ENCODE peak calls at places on chromosomes 13 and 19, in ten cellular contexts. One of them, this sample, is unnamed.

GRCh38 chr13:22915442-22916082 is 265.2 kb upstream of the SGCG start:
- DNase-seq in activated T-cell treated with anti-CD3 and anti-CD28 coated beads, Interleukin-2, amount 50 U/mL, for 1 hour: no peak
- DNase-seq in activated T-helper 1 cell treated with Interleukin-2 at 50 U/mL for 16 hours: no peak
- DNase-seq in GM12892: no peak
- DNase-seq in stimulated activated CD8-positive, alpha-beta memory T cell treated with anti-CD3 and anti-CD28 coated beads, Interleukin-15, amount 100 ng/mL, for 24 hours: no peak
- DNase-seq in NCI-H345: peak; percentile 62
- DNase-seq in dorsolateral prefrontal cortex: peak; percentile 55
- DNase-seq in NCI-H187: no peak
- DNase-seq in iPS-NIHi11: peak; percentile 79
- DNase-seq in stimulated activated CD4-positive, alpha-beta T cell treated with anti-CD3 and anti-CD28 coated beads, Interleukin-4, amount 100 ng/mL, for 4 hours: no peak
- DNase-seq in this sample: no peak

GRCh38 chr19:14519860-14520407 is 1.7 kb upstream of the DNAJB1 start:
- DNase-seq in stimulated activated CD4-positive, alpha-beta T cell treated with anti-CD3 and anti-CD28 coated beads, Interleukin-4, amount 100 ng/mL, for 4 hours: no peak
- DNase-seq in iPS-NIHi11: no peak
- DNase-seq in activated T-cell treated with anti-CD3 and anti-CD28 coated beads, Interleukin-2, amount 50 U/mL, for 1 hour: peak; percentile 40
- DNase-seq in GM12892: no peak
- DNase-seq in NCI-H345: no peak
- DNase-seq in dorsolateral prefrontal cortex: no peak
- DNase-seq in NCI-H187: no peak
- DNase-seq in stimulated activated CD8-positive, alpha-beta memory T cell treated with anti-CD3 and anti-CD28 coated beads, Interleukin-15, amount 100 ng/mL, for 24 hours: no peak
- DNase-seq in activated T-helper 1 cell treated with Interleukin-2 at 50 U/mL for 16 hours: no peak
- DNase-seq in this sample: no peak

GRCh38 chr13:32134991-32135390 is 103.4 kb downstream of the FRY start:
- DNase-seq in iPS-NIHi11: no peak
- DNase-seq in dorsolateral prefrontal cortex: no peak
- DNase-seq in NCI-H345: no peak
- DNase-seq in GM12892: no peak
- DNase-seq in stimulated activated CD4-positive, alpha-beta T cell treated with anti-CD3 and anti-CD28 coated beads, Interleukin-4, amount 100 ng/mL, for 4 hours: no peak
- DNase-seq in NCI-H187: no peak
- DNase-seq in activated T-cell treated with anti-CD3 and anti-CD28 coated beads, Interleukin-2, amount 50 U/mL, for 1 hour: no peak
- DNase-seq in activated T-helper 1 cell treated with Interleukin-2 at 50 U/mL for 16 hours: no peak
- DNase-seq in stimulated activated CD8-positive, alpha-beta memory T cell treated with anti-CD3 and anti-CD28 coated beads, Interleukin-15, amount 100 ng/mL, for 24 hours: no peak
- DNase-seq in this sample: no peak

GRCh38 chr19:47023448-47023794 is 3.8 kb downstream of the NPAS1 start:
- DNase-seq in iPS-NIHi11: no peak
- DNase-seq in dorsolateral prefrontal cortex: no peak
- DNase-seq in stimulated activated CD8-positive, alpha-beta memory T cell treated with anti-CD3 and anti-CD28 coated beads, Interleukin-15, amount 100 ng/mL, for 24 hours: no peak
- DNase-seq in NCI-H187: no peak
- DNase-seq in stimulated activated CD4-positive, alpha-beta T cell treated with anti-CD3 and anti-CD28 coated beads, Interleukin-4, amount 100 ng/mL, for 4 hours: no peak
- DNase-seq in GM12892: no peak
- DNase-seq in activated T-cell treated with anti-CD3 and anti-CD28 coated beads, Interleukin-2, amount 50 U/mL, for 1 hour: no peak
- DNase-seq in activated T-helper 1 cell treated with Interleukin-2 at 50 U/mL for 16 hours: no peak
- DNase-seq in NCI-H345: no peak
- DNase-seq in this sample: no peak

GRCh38 chr19:48393559-48394330 is at the start of gene GRIN2D:
- DNase-seq in activated T-helper 1 cell treated with Interleukin-2 at 50 U/mL for 16 hours: no peak
- DNase-seq in dorsolateral prefrontal cortex: peak; percentile 11
- DNase-seq in GM12892: no peak
- DNase-seq in stimulated activated CD8-positive, alpha-beta memory T cell treated with anti-CD3 and anti-CD28 coated beads, Interleukin-15, amount 100 ng/mL, for 24 hours: no peak
- DNase-seq in activated T-cell treated with anti-CD3 and anti-CD28 coated beads, Interleukin-2, amount 50 U/mL, for 1 hour: peak; percentile 38
- DNase-seq in iPS-NIHi11: no peak
- DNase-seq in NCI-H345: peak; percentile 19
- DNase-seq in NCI-H187: no peak
- DNase-seq in stimulated activated CD4-positive, alpha-beta T cell treated with anti-CD3 and anti-CD28 coated beads, Interleukin-4, amount 100 ng/mL, for 4 hours: no peak
- DNase-seq in this sample: peak; percentile 35

GRCh38 chr19:9009935-9010651 is at the start of gene MUC16:
- DNase-seq in iPS-NIHi11: no peak
- DNase-seq in activated T-helper 1 cell treated with Interleukin-2 at 50 U/mL for 16 hours: no peak
- DNase-seq in dorsolateral prefrontal cortex: no peak
- DNase-seq in stimulated activated CD8-positive, alpha-beta memory T cell treated with anti-CD3 and anti-CD28 coated beads, Interleukin-15, amount 100 ng/mL, for 24 hours: no peak
- DNase-seq in NCI-H345: no peak
- DNase-seq in activated T-cell treated with anti-CD3 and anti-CD28 coated beads, Interleukin-2, amount 50 U/mL, for 1 hour: no peak
- DNase-seq in GM12892: no peak
- DNase-seq in stimulated activated CD4-positive, alpha-beta T cell treated with anti-CD3 and anti-CD28 coated beads, Interleukin-4, amount 100 ng/mL, for 4 hours: no peak
- DNase-seq in NCI-H187: no peak
- DNase-seq in this sample: no peak

GRCh38 chr13:52737900-52738299 is 1.7 kb downstream of the CNMD start:
- DNase-seq in GM12892: no peak
- DNase-seq in NCI-H345: no peak
- DNase-seq in stimulated activated CD8-positive, alpha-beta memory T cell treated with anti-CD3 and anti-CD28 coated beads, Interleukin-15, amount 100 ng/mL, for 24 hours: no peak
- DNase-seq in activated T-cell treated with anti-CD3 and anti-CD28 coated beads, Interleukin-2, amount 50 U/mL, for 1 hour: no peak
- DNase-seq in NCI-H187: no peak
- DNase-seq in iPS-NIHi11: no peak
- DNase-seq in activated T-helper 1 cell treated with Interleukin-2 at 50 U/mL for 16 hours: no peak
- DNase-seq in stimulated activated CD4-positive, alpha-beta T cell treated with anti-CD3 and anti-CD28 coated beads, Interleukin-4, amount 100 ng/mL, for 4 hours: no peak
- DNase-seq in dorsolateral prefrontal cortex: no peak
- DNase-seq in this sample: no peak

GRCh38 chr19:12794196-12794921 is 3.1 kb downstream of the JUNB start:
- DNase-seq in NCI-H187: no peak
- DNase-seq in activated T-cell treated with anti-CD3 and anti-CD28 coated beads, Interleukin-2, amount 50 U/mL, for 1 hour: no peak
- DNase-seq in stimulated activated CD8-positive, alpha-beta memory T cell treated with anti-CD3 and anti-CD28 coated beads, Interleukin-15, amount 100 ng/mL, for 24 hours: no peak
- DNase-seq in GM12892: no peak
- DNase-seq in activated T-helper 1 cell treated with Interleukin-2 at 50 U/mL for 16 hours: no peak
- DNase-seq in iPS-NIHi11: no peak
- DNase-seq in stimulated activated CD4-positive, alpha-beta T cell treated with anti-CD3 and anti-CD28 coated beads, Interleukin-4, amount 100 ng/mL, for 4 hours: no peak
- DNase-seq in dorsolateral prefrontal cortex: no peak
- DNase-seq in NCI-H345: no peak
- DNase-seq in this sample: no peak

GRCh38 chr13:42777476-42777875 is 3.9 kb upstream of the FAM216B start:
- DNase-seq in NCI-H345: no peak
- DNase-seq in activated T-cell treated with anti-CD3 and anti-CD28 coated beads, Interleukin-2, amount 50 U/mL, for 1 hour: no peak
- DNase-seq in dorsolateral prefrontal cortex: no peak
- DNase-seq in GM12892: no peak
- DNase-seq in stimulated activated CD8-positive, alpha-beta memory T cell treated with anti-CD3 and anti-CD28 coated beads, Interleukin-15, amount 100 ng/mL, for 24 hours: no peak
- DNase-seq in NCI-H187: no peak
- DNase-seq in iPS-NIHi11: no peak
- DNase-seq in activated T-helper 1 cell treated with Interleukin-2 at 50 U/mL for 16 hours: no peak
- DNase-seq in stimulated activated CD4-positive, alpha-beta T cell treated with anti-CD3 and anti-CD28 coated beads, Interleukin-4, amount 100 ng/mL, for 4 hours: no peak
- DNase-seq in this sample: no peak

This sample was measured in activated B cell treated with CpG ODN at 0.5 μM for 24 hours.